ENCODE peak calls at places on chromosomes 13 and 19, in four cellular contexts. S is tibial nerve, Y is dorsolateral prefrontal cortex, Q is AG04450. C is an unnamed sample.

GRCh38 chr13:20977394-20977793 is 74.8 kb upstream of the XPO4 start:
- DNase-seq in Y (no peak), Q (no peak), S (no peak), C (no peak)

GRCh38 chr19:16293133-16294085 is 31.2 kb upstream of the KLF2 start:
- DNase-seq in S (peak; percentile 70), Y (no peak), Q (peak; percentile 96), C (peak; percentile 93)

GRCh38 chr13:45615501-45616101 is at the start of gene ERICH6B:
- DNase-seq in S (no peak), Y (peak; percentile 62), Q (no peak), C (no peak)

GRCh38 chr13:74017301-74018092 is 116.7 kb downstream of the KLF12 start:
- DNase-seq in Q (no peak), S (no peak), Y (no peak), C (no peak)

GRCh38 chr13:82833928-82834327 is 1048.3 kb downstream of the SLITRK1 start:
- DNase-seq in Q (peak; percentile 23), Y (no peak), S (no peak), C (no peak)

GRCh38 chr19:18436651-18437478 is 1.1 kb downstream of the ISYNA1 start:
- DNase-seq in Q (no peak), S (no peak), Y (no peak), C (no peak)

GRCh38 chr19:17394891-17395415 is 957 bp upstream of the CCDC194 start:
- DNase-seq in S (peak; percentile 40), Y (no peak), Q (no peak), C (no peak)

GRCh38 chr13:42548731-42549554 is 25.0 kb upstream of the TNFSF11 start:
- DNase-seq in Y (no peak), Q (no peak), S (no peak), C (no peak)

GRCh38 chr19:58569943-58570670 is 3.0 kb downstream of the MZF1 start:
- DNase-seq in S (peak; percentile 8), Q (no peak), Y (no peak), C (no peak)

GRCh38 chr19:42363614-42364346 is 26.3 kb downstream of the CNFN start:
- DNase-seq in Q (no peak), S (no peak), Y (no peak), C (no peak)

GRCh38 chr13:31433756-31434155 is 234.0 kb downstream of the B3GLCT start:
- DNase-seq in S (no peak), Y (no peak), Q (no peak), C (no peak)

GRCh38 chr13:113951246-113951999 is 22.5 kb downstream of the C13orf46 start:
- DNase-seq in Q (no peak), Y (peak; percentile 68), S (peak; percentile 85), C (peak; percentile 46)

GRCh38 chr13:82947121-82948077 is 934.9 kb downstream of the SLITRK1 start:
- DNase-seq in Y (no peak), S (no peak), Q (no peak), C (no peak)

GRCh38 chr19:54893406-54893805 is 12.5 kb upstream of the NCR1 start:
- DNase-seq in S (no peak), Y (no peak), Q (no peak), C (no peak)

GRCh38 chr13:40968416-40969000 is 50.6 kb downstream of the ELF1 start:
- DNase-seq in Y (no peak), Q (no peak), S (no peak), C (no peak)

GRCh38 chr13:44380404-44381165 is 7.0 kb downstream of the SERP2 start:
- DNase-seq in Y (no peak), S (no peak), Q (no peak), C (no peak)

GRCh38 chr19:7391218-7391670 is 42.5 kb downstream of the ARHGEF18 start:
- DNase-seq in S (no peak), Y (no peak), Q (no peak), C (no peak)

GRCh38 chr13:40109324-40109958 is 454.0 kb downstream of the COG6 start:
- DNase-seq in Q (peak; percentile 70), Y (no peak), S (no peak), C (peak; percentile 61)

GRCh38 chr19:51921949-51922348 is 5.3 kb upstream of the ZNF613 start:
- DNase-seq in Y (no peak), S (no peak), Q (no peak), C (no peak)

GRCh38 chr13:28077231-28077630 is 23.1 kb downstream of the FLT3 start:
- DNase-seq in Y (no peak), Q (no peak), S (no peak), C (no peak)

GRCh38 chr13:48476674-48477073 is 56.2 kb downstream of the RCBTB2 start:
- DNase-seq in S (no peak), Q (no peak), Y (no peak), C (no peak)

GRCh38 chr19:3250675-3251074 is 26.2 kb downstream of the CELF5 start:
- DNase-seq in Q (no peak), Y (no peak), S (no peak), C (no peak)
- TF ChIP-seq CTCF in Q (peak; percentile 51), Y (no peak), S (peak; percentile 29), C (peak; percentile 48)

GRCh38 chr19:3061214-3062161 is 807 bp downstream of the TLE5 start:
- DNase-seq in Q (no peak), S (no peak), Y (peak; percentile 57), C (no peak)
- TF ChIP-seq CTCF in Q (peak; percentile 39), S (peak; percentile 37), Y (peak; percentile 40), C (peak; percentile 31)

GRCh38 chr19:48836089-48837017 is at the start of gene HSD17B14:
- DNase-seq in S (no peak), Q (no peak), Y (peak; percentile 35), C (no peak)
- TF ChIP-seq CTCF in S (no peak), Q (no peak), Y (no peak), C (no peak)

GRCh38 chr19:36139473-36140288 is at the start of gene CAPNS1:
- DNase-seq in Q (peak; percentile 86), Y (peak; percentile 96), S (peak; percentile 92), C (peak; percentile 91)
- TF ChIP-seq CTCF in Q (no peak), Y (peak; percentile 41), S (no peak), C (no peak)

GRCh38 chr19:29992233-29992867 is 50.3 kb downstream of the URI1 start:
- DNase-seq in Q (no peak), S (no peak), Y (no peak), C (no peak)

GRCh38 chr19:29983568-29983967 is 41.5 kb downstream of the URI1 start:
- DNase-seq in S (no peak), Y (no peak), Q (no peak), C (no peak)

DNA sequence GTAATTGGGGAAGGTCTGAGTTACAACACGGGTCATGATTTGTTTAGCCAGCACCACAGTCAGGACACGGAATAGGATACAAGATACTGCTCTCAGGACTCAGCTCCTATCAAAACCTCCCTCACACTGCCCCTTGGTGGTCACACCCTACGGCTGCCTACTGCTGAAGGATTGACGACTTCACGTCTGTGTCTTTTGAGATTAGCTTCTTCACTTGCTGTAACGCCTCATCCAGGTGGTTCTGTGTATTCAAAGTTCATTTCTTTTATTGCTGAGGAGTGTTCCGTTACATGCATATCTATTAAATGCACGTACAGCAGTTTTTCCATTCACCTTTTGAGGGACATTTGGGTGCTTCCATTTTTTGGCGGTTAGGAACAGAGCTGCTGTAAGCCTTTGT is 46.3 kb downstream of the URI1 start:
- DNase-seq in Y (no peak), Q (no peak), S (no peak), C (no peak)
- TF ChIP-seq CTCF in Y (no peak), Q (no peak), S (no peak), C (no peak)